ENCODE peak calls at places on chromosomes 6 and 20, in seven cellular contexts. N, J, F, E, A, Z and I are unnamed samples. For H3K4me1, the result is how much of the 10 kb centered on the place peaks cover.

GRCh38 chr6:33815854-33816253 is 12.1 kb upstream of the MLN start:
- DNase-seq in A (peak), F (peak), E (no peak), Z (no peak), N (peak), J (no peak), I (peak)

GRCh38 chr20:64038579-64039292 is 2.8 kb downstream of the C20orf204 start:
- DNase-seq in E (peak), Z (no peak), F (peak), A (peak), J (peak), N (peak), I (peak)

GRCh38 chr6:76682842-76683241 is 610.4 kb upstream of the IMPG1 start:
- DNase-seq in F (no peak), N (no peak), A (peak), E (no peak), J (peak), Z (peak), I (peak)

GRCh38 chr6:157721431-157722229 is 101.4 kb upstream of the SNX9 start:
- DNase-seq in E (no peak), N (no peak), Z (no peak), A (no peak), F (no peak), J (no peak), I (no peak)

GRCh38 chr20:23147964-23148720 is 62.0 kb upstream of the CD93 start:
- DNase-seq in Z (peak), J (peak), F (no peak), A (peak), N (peak), E (no peak), I (no peak)

GRCh38 chr6:18501313-18502013 is 114.3 kb downstream of the RNF144B start:
- DNase-seq in N (no peak), Z (no peak), F (no peak), E (peak), A (peak), J (no peak), I (no peak)

GRCh38 chr6:5950448-5950847 is 56.3 kb downstream of the NRN1 start:
- DNase-seq in A (peak), E (no peak), Z (no peak), F (peak), J (no peak), N (peak), I (peak)

GRCh38 chr20:43843096-43843964 is 71.3 kb upstream of the TOX2 start:
- DNase-seq in N (no peak), A (peak), F (no peak), J (no peak), Z (no peak), E (no peak), I (no peak)

GRCh38 chr6:135780326-135780725 is 71.2 kb upstream of the PDE7B start:
- DNase-seq in A (no peak), F (no peak), N (no peak), Z (no peak), E (no peak), J (no peak), I (no peak)

GRCh38 chr6:87333591-87334181 is 4.6 kb upstream of the GJB7 start:
- DNase-seq in J (no peak), E (no peak), A (peak), F (no peak), N (no peak), Z (no peak), I (no peak)

GRCh38 chr20:6994452-6994851 is 227.0 kb downstream of the BMP2 start:
- DNase-seq in A (peak), E (no peak), Z (no peak), N (no peak), F (no peak), J (peak), I (no peak)

GRCh38 chr6:163404825-163405265 is 9.7 kb upstream of the QKI start:
- DNase-seq in A (peak), Z (peak), E (peak), N (peak), J (no peak), F (no peak), I (no peak)

GRCh38 chr20:42959996-42960395 is 229.7 kb downstream of the PTPRT start:
- DNase-seq in F (no peak), J (no peak), A (no peak), N (no peak), Z (no peak), E (no peak), I (no peak)

GRCh38 chr6:134593887-134594286 is 276.0 kb upstream of the SGK1 start:
- DNase-seq in F (no peak), N (no peak), E (no peak), J (no peak), A (no peak), Z (no peak), I (no peak)

GRCh38 chr6:112502348-112503130 is 155.4 kb downstream of the RFPL4B start:
- DNase-seq in N (no peak), J (peak), Z (no peak), F (no peak), E (no peak), A (peak), I (peak)

GRCh38 chr20:3714092-3714491 is 1.7 kb upstream of the SIGLEC1 start:
- DNase-seq in N (no peak), J (no peak), Z (no peak), A (no peak), F (peak), E (peak), I (no peak)

DNA sequence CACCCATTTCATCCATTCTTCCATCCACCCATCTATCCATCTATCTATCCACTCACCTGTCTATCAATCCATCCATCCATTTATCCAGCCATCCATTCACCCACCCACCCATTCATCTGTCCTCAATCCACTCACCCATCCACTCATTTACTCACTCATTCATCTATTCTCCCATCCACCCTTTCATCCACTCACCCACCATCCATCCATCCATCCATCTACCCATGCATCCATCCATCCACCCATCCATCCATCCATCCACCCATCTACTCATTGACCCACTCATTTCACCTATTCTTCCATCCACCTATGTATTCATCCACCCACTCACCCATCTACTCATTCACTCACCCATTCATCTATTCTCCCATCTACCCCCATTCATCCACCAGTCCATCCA is 24.2 kb upstream of the PTGIS start:
- DNase-seq in N (no peak), J (no peak), Z (no peak), A (no peak), F (no peak), E (no peak), I (no peak)
- H3K4me1 ChIP-seq in N (under half), J (under half), Z (under half), A (half or more), F (under half), E (under half), I (under half)

GRCh38 chr20:58401123-58401639 is 12.2 kb downstream of the VAPB start:
- DNase-seq in Z (no peak), J (no peak), E (no peak), A (no peak), N (no peak), F (no peak), I (no peak)
- H3K4me1 ChIP-seq in Z (under half), J (under half), E (under half), A (under half), N (under half), F (under half), I (half or more)

GRCh38 chr20:664151-664550 is 11.2 kb upstream of the SRXN1 start:
- DNase-seq in Z (no peak), J (no peak), N (no peak), E (no peak), F (no peak), A (no peak), I (no peak)
- H3K4me1 ChIP-seq in Z (under half), J (under half), N (under half), E (under half), F (under half), A (under half), I (half or more)

DNA sequence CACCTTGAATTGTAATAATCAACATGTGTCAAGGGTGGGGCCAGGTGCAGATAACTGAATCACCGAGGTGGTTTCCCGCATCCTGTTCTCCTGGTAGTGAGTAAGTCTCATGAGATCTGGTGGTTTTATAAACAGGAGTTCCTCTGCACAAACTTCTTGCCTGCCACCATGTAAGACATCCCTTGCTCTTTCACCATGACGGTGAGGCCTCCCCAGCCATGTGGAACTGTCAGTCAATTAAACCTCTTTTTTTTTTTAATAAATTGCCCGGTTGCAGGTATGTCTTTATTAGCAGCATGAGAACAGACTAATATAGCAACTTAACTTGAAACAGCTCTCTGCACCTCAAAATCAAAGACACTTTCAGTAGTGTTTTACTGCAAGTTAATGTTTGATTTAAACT is 121.6 kb downstream of the OGFRL1 start:
- DNase-seq in F (no peak), N (no peak), E (no peak), J (no peak), A (no peak), Z (no peak), I (no peak)
- H3K4me1 ChIP-seq in F (under half), N (under half), E (under half), J (under half), A (under half), Z (under half), I (under half)

DNA sequence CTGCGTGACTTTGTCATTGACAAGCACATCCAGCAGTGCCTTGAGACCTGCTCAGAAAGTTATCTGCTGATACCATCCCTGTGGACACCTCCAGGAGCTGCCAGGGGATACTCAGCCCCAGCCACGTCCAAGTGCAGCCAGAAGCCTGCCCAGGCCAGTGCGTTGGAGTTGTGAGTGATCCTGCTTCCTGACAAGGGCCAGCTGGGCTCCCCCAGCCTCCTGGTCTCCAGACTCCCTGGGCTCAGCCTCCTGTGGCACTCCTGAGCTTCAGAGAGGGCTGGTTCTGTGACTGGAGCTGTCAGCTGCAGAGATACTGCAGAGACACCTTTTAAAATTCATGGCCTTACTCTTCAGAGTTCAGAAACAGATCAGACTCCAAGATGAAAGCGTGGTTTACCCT is 515.9 kb downstream of the CD83 start:
- DNase-seq in J (no peak), Z (no peak), F (no peak), N (no peak), E (no peak), A (no peak), I (no peak)
- H3K4me1 ChIP-seq in J (under half), Z (under half), F (under half), N (under half), E (under half), A (under half), I (under half)

DNA sequence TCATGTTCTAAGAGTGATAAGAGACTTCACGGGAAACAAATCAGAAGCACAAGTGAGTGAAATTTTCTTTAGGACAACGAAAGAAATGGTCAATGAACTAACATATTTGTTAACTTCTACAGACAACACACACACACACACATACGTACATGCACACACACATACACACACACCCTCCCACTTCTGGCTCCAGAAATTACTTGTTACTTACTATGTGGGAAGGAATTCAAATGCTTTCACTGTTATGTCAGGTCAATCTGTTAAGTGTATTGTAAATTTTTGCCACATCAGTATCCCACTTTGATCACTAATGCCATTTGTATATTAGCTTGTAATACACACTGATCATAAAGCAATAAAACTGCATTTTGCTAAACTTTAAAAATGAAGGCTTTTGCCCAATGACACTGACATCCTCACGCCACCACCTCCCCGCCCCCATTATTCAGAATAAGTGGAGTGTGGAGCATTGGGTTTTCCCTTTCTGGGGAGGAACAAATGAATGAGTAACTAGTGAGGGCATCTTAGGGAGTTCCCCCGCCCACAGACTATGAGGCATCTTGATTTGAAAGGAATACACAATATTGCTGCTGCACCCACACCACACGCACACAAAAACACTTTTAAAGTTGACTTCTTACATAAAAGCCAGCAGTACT is 76.2 kb downstream of the ATXN1 start:
- DNase-seq in J (no peak), F (no peak), E (no peak), N (no peak), Z (no peak), A (peak), I (no peak)
- H3K4me1 ChIP-seq in J (under half), F (under half), E (under half), N (under half), Z (half or more), A (half or more), I (under half)

DNA sequence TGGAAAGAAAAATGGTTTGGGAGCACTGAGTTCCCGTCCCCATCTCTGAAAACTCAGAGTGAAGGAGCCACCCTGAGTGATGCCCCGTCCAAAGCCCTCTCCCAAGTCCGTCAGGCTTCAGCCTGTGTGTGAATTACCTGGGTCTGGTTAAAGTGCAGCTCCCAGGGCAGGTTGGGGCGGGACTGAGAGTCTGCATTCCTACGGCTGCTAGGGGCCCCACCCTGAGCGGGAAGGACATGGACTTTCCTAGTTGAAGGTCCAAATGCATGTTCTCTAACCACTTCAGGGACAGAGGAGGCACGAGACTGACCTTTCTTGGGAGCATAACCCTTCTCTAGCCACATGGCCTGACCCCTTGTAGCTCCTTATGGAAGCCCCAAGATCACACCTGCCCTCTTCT is 97.2 kb downstream of the SYNDIG1 start:
- DNase-seq in A (no peak), Z (no peak), N (no peak), F (no peak), J (no peak), E (no peak), I (no peak)
- H3K4me1 ChIP-seq in A (under half), Z (under half), N (under half), F (under half), J (under half), E (under half), I (under half)

DNA sequence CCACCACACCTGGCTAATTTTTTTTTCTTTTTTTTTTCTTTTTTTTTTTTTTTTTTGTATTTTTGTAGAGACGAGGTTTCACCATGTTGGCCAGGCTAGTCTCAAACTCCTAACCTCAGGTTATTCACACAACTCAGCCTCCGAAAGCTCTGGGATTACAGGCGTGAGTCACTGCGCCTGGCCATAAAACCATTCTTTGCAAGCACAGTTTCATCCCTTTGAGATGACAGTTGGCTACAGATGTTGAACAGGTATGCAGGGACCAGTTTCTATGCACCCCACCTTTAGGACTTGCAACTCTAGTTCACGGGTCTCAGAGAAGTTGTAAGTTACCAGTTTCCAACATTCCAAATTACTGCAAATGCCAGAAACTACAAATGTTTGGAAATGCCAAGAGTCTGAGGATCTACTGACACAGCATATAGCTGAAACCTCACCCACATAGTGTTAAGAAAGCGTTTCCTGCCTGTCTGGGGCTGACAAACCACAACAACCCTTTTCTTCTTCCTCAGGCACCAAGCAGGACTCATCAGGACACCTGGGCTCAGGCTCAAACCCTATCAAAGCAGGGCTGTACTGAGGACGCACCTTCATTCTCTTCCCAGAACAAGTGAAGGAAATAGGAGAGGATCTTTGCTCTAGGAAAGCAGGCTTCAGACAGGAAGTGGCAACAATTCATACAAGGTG is 22.9 kb downstream of the ARHGAP18 start:
- DNase-seq in A (peak), Z (no peak), N (no peak), J (no peak), F (no peak), E (no peak), I (no peak)
- H3K4me1 ChIP-seq in A (half or more), Z (half or more), N (under half), J (under half), F (under half), E (under half), I (under half)

DNA sequence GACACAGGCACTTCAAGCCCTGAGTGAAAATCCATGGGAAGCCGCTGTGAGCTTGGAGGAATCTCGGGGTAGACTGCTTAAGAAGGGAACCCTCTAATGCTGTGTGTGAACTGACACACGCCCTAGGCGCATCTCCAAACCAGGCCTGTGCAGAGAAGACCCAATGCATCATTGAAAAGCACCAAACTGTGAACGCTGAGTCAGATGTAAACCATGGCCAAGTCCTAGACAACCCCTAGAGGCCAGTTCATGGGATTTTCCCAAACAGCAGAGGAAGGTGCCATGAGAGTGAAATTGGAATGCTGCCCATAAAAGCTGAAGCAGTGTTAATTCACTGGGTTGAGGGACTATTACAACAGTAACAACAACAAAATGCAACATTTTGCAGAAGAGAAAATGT is 296.5 kb downstream of the SMOC2 start:
- DNase-seq in Z (peak), E (no peak), N (no peak), J (no peak), F (no peak), A (peak), I (peak)
- H3K4me1 ChIP-seq in Z (under half), E (under half), N (under half), J (under half), F (under half), A (under half), I (under half)